ENCODE peak calls at places on chromosomes 4 and X, in nine cellular contexts. M is pancreas, J is WERI-Rb-1, V is fibroblast of lung, W is ovary, D is suprapubic skin, S is heart right ventricle, F is IMR-90, K is dorsolateral prefrontal cortex. O is an unnamed sample. For H3K27me3, the result is how much of the 10 kb centered on the place peaks cover.

GRCh38 chr4:165325732-165326512 is 1.5 kb upstream of the MSMO1 start:
- DNase-seq in M (no peak), J (no peak), V (peak), W (no peak), D (no peak), S (no peak), F (peak), K (no peak), O (no peak)

GRCh38 chrX:52933976-52934703 is 24.2 kb downstream of the FAM156A start:
- DNase-seq in M (no peak), J (peak), V (no peak), W (no peak), D (no peak), S (no peak), F (no peak), K (no peak), O (no peak)

GRCh38 chrX:73267979-73268378 is 53.3 kb upstream of the NAP1L2 start:
- DNase-seq in M (no peak), J (no peak), V (no peak), W (no peak), D (no peak), S (no peak), F (no peak), K (no peak), O (no peak)

GRCh38 chr4:122652379-122652778 is 31.5 kb upstream of the IL21 start:
- DNase-seq in M (no peak), J (peak), V (peak), W (peak), D (no peak), S (no peak), F (peak), K (peak), O (no peak)

GRCh38 chr4:168558587-168558986 is 61.7 kb downstream of the PALLD start:
- DNase-seq in M (no peak), J (no peak), V (no peak), W (no peak), D (no peak), S (no peak), F (peak), K (no peak), O (no peak)

GRCh38 chrX:72003811-72004750 is 93.4 kb downstream of the NHSL2 start:
- DNase-seq in M (no peak), J (peak), V (no peak), W (peak), D (no peak), S (peak), F (no peak), K (peak), O (no peak)

GRCh38 chrX:134622056-134622812 is 36.0 kb downstream of the PLAC1 start:
- DNase-seq in M (no peak), J (no peak), V (peak), W (peak), D (no peak), S (no peak), F (peak), K (no peak), O (no peak)

GRCh38 chr4:76108467-76109181 is 34.1 kb downstream of the ART3 start:
- DNase-seq in M (no peak), J (no peak), V (peak), W (no peak), D (no peak), S (no peak), F (no peak), K (no peak), O (no peak)

GRCh38 chr4:108166441-108167315 is 2.1 kb downstream of the LEF1 start:
- DNase-seq in M (peak), J (peak), V (peak), W (no peak), D (no peak), S (no peak), F (no peak), K (no peak), O (no peak)

GRCh38 chr4:71251266-71251665 is 87.6 kb upstream of the SLC4A4 start:
- DNase-seq in M (no peak), J (no peak), V (no peak), W (no peak), D (no peak), S (no peak), F (peak), K (no peak), O (no peak)

GRCh38 chrX:107823456-107823855 is 2.2 kb upstream of the MID2 start:
- DNase-seq in M (no peak), J (no peak), V (peak), W (no peak), D (no peak), S (no peak), F (peak), K (no peak), O (no peak)

GRCh38 chr4:156685308-156685707 is 286.3 kb downstream of the PDGFC start:
- DNase-seq in M (no peak), J (peak), V (no peak), W (no peak), D (no peak), S (no peak), F (no peak), K (no peak), O (no peak)

GRCh38 chr4:127782275-127783025 is at the start of gene HSPA4L:
- DNase-seq in M (peak), J (peak), V (peak), W (peak), D (peak), S (peak), F (peak), K (peak), O (peak)

DNA sequence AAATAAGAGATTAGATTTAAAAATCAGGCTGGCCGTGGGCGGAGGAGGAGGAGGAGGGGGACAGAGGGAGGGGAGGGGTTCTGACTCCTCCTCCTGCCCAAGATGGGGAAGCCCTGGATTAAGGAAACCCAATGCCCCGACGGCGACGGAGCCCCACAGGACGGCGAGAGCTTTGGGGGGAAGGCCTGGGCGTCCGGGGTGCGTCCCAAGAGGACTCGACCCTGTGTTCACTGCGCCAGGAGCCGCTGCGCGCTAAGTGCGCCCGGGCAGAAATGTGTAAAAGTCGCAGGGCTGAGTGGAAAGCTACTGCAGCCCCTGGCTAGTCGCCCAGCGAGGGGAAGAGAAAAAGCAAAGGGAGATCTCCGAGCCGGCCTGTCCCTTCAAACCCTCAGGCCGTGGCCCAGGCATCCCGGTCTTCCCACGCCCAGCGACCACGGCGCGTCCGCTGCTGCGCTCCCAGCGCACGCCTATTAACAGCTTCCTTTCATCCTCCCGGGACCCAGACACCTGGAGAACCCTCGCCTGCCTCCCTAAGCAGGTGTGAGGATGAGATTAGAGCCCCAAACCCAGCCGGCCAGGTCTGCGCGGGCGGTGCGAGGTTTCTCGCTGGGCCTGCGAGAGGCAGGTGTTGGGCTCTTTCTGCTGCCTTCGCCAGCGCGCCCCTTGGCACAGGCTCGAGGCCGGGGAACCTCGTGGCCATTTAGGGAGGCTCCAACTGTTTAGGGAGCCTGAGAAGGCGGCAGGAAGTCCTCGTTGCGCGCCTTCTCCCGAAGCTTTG is 1.4 kb upstream of the RPS6KA3 start:
- DNase-seq in M (peak), J (peak), V (peak), W (peak), D (peak), S (peak), F (no peak), K (peak), O (no peak)
- H3K27ac ChIP-seq in M (no peak), J (no peak), V (no peak), W (peak), D (peak), S (peak), F (peak), K (no peak), O (peak)

GRCh38 chr4:41751325-41752061 is 3.0 kb upstream of the PHOX2B start:
- DNase-seq in M (no peak), J (no peak), V (no peak), W (no peak), D (no peak), S (no peak), F (no peak), K (no peak), O (peak)
- H3K27me3 ChIP-seq in M (under half), J (under half), V (half or more), W (under half), D (half or more), S (half or more), F (half or more), K (half or more), O (half or more)

DNA sequence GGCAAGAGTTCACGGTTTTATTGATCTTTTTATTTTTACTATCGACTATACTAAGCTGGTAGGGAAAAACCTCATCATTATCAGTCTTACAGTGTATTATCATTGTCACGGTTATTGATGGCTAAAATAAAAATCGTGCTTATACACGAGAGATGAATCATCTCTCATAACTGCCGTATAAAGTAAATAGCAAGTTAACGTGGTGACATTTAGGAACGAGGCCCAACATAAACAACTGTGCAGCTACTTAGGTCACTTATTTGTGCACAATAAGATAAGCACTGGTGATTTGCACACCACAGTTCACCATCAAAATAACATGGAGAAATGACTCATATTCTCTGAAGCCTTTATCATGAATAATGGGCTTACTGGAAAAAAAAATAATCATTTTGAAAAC is 482.1 kb upstream of the TENM3 start:
- DNase-seq in M (no peak), J (no peak), V (peak), W (no peak), D (no peak), S (no peak), F (peak), K (no peak), O (no peak)
- H3K27ac ChIP-seq in M (no peak), J (no peak), V (no peak), W (no peak), D (no peak), S (no peak), F (no peak), K (no peak), O (no peak)

DNA sequence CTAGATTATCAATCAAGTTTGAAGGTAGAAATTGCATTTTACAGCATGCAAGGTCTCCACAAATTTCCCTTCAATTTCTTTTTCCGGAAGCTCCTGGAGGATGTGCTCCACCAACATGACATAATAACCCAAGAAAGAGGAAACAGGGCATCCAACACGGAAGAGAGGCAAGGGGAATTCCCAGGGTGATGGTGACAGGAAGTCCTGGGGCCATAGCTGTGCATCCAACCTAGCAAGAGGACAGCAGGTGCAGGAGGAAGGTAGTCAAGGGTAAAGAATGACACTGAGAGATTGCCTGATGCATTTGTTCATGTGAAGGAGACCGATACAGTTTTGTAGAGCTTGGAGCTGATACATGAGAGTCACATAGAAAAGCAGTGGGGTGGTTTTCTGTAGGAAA is 115.7 kb upstream of the LSM6 start:
- DNase-seq in M (no peak), J (no peak), V (no peak), W (no peak), D (no peak), S (no peak), F (no peak), K (no peak), O (no peak)
- H3K27me3 ChIP-seq in M (under half), J (under half), V (under half), W (under half), D (under half), S (under half), F (under half), K (under half), O (under half)

DNA sequence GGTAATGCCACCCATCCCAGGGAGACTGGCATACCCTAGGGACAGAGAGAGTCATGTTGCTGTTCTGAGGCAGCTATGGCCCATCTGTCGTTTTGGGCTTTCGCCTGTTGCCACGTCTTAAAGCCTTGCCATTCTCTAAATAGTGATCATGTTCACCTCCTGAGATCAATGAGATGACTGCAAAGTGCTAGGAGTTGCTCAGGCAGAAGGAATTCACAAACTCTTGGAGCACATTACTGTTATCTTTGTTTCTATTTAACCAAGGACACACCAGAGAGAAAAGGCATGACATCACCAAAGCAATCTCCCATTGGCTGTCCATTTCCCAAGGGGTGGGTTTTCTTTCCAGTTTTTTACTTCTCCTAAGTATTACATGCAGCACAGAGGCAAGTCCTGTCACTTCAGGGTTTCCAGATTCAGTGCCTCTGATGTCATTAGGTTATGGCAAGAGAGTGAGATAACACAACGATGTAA is 37.1 kb upstream of the SETD7 start:
- DNase-seq in M (no peak), J (no peak), V (peak), W (peak), D (no peak), S (no peak), F (peak), K (no peak), O (no peak)
- H3K27ac ChIP-seq in M (no peak), J (no peak), V (peak), W (no peak), D (no peak), S (no peak), F (peak), K (no peak), O (no peak)

GRCh38 chr4:15794432-15794831 is 16.3 kb downstream of the CD38 start:
- DNase-seq in M (no peak), J (no peak), V (no peak), W (no peak), D (no peak), S (no peak), F (no peak), K (no peak), O (peak)
- H3K27me3 ChIP-seq in M (under half), J (under half), V (under half), W (under half), D (under half), S (under half), F (under half), K (under half), O (under half)

DNA sequence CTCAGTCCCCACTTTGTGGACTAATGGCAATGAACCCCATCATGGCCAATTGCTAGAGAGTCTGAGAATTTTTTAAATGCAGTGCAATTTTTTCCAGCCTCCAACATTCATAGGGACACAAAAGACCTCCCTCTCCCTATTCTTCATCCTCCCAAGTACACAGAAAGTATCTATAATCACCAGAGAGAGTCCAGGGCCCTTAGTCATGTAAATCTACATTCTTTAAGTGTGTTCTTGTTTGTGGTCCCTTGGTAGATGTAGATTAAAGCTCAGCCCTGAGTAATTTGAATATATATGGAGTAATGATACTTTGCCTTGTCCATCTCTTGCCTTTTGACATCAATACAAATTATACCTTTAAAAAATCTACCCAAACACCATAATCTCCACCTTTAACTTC is 51.3 kb upstream of the ATXN3L start:
- DNase-seq in M (no peak), J (no peak), V (no peak), W (no peak), D (no peak), S (no peak), F (peak), K (no peak), O (no peak)
- H3K27ac ChIP-seq in M (no peak), J (no peak), V (no peak), W (no peak), D (no peak), S (no peak), F (no peak), K (no peak), O (no peak)

GRCh38 chr4:8121236-8122015 is 37.2 kb downstream of the ABLIM2 start:
- DNase-seq in M (no peak), J (no peak), V (no peak), W (no peak), D (no peak), S (peak), F (no peak), K (no peak), O (no peak)

GRCh38 chr4:8123865-8124264 is 34.7 kb downstream of the ABLIM2 start:
- DNase-seq in M (no peak), J (no peak), V (no peak), W (no peak), D (no peak), S (no peak), F (no peak), K (no peak), O (no peak)

GRCh38 chr4:8122746-8123145 is 35.9 kb downstream of the ABLIM2 start:
- DNase-seq in M (no peak), J (no peak), V (no peak), W (no peak), D (no peak), S (no peak), F (no peak), K (no peak), O (no peak)

GRCh38 chr4:8125526-8126056 is 33.0 kb downstream of the ABLIM2 start:
- DNase-seq in M (no peak), J (no peak), V (no peak), W (no peak), D (no peak), S (peak), F (no peak), K (no peak), O (no peak)

DNA sequence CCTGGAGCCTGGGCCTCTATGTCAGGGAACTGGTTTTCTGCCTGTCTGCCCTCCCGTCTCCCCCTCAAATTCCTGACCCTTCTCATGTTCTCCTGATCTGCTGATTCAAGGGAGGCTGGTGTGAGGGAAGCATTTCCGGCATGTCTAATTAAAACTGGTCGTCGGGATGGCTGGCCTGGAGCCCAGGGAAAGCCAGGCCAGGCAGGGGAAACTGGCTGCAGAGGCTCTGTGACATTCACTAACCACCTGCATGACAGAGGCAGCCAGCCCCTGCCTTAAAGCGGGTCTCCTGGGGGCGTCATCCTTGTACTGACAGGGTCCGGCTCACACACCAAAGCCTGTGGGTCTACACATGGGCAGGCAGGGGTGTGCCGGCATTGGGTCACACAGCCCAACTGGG is 35.2 kb downstream of the ABLIM2 start:
- DNase-seq in M (no peak), J (no peak), V (no peak), W (no peak), D (no peak), S (peak), F (no peak), K (no peak), O (no peak)
- H3K27me3 ChIP-seq in M (under half), J (under half), V (under half), W (under half), D (under half), S (under half), F (half or more), K (under half), O (under half)

O was measured in esophagus muscularis mucosa.